ENCODE peak calls at places on chromosomes 13 and 19, in seven cellular contexts. F is AG09309, Z is Peyer's patch, O is Caco-2, M is nephron progenitor cell, U is cardiac fibroblast, I is endothelial cell. P is an unnamed sample.

GRCh38 chr13:71760226-71760591 is 106.8 kb downstream of the DACH1 start:
- DNase-seq in F (no peak), Z (no peak), O (no peak), M (peak; percentile 4), U (no peak), I (no peak), P (no peak)

GRCh38 chr19:46660008-46660517 is 919 bp downstream of the DACT3 start:
- DNase-seq in F (no peak), Z (no peak), O (no peak), M (peak; percentile 65), U (no peak), I (no peak), P (no peak)

GRCh38 chr13:67829641-67830040 is 599.5 kb upstream of the PCDH9 start:
- DNase-seq in F (no peak), Z (no peak), O (no peak), M (no peak), U (no peak), I (no peak), P (no peak)

GRCh38 chr13:33639640-33640080 is 178.3 kb upstream of the RFC3 start:
- DNase-seq in F (no peak), Z (no peak), O (no peak), M (no peak), U (no peak), I (no peak), P (no peak)

GRCh38 chr13:91922969-91923592 is 524.7 kb downstream of the GPC5 start:
- DNase-seq in F (no peak), Z (no peak), O (no peak), M (no peak), U (no peak), I (no peak), P (no peak)

GRCh38 chr13:67123165-67123564 is 107.0 kb downstream of the PCDH9 start:
- DNase-seq in F (no peak), Z (no peak), O (no peak), M (no peak), U (no peak), I (no peak), P (no peak)

GRCh38 chr13:43303040-43303729 is 279.8 kb downstream of the DNAJC15 start:
- DNase-seq in F (no peak), Z (no peak), O (peak; percentile 75), M (peak; percentile 44), U (peak; percentile 66), I (peak; percentile 59), P (no peak)

GRCh38 chr13:97757807-97758206 is 195.7 kb upstream of the IPO5 start:
- DNase-seq in F (no peak), Z (no peak), O (no peak), M (no peak), U (peak; percentile 60), I (no peak), P (no peak)

GRCh38 chr19:33580026-33580644 is 41.6 kb upstream of the CHST8 start:
- DNase-seq in F (no peak), Z (no peak), O (no peak), M (no peak), U (no peak), I (no peak), P (no peak)

GRCh38 chr13:65339236-65339635 is 1890.9 kb downstream of the PCDH9 start:
- DNase-seq in F (no peak), Z (no peak), O (no peak), M (no peak), U (no peak), I (no peak), P (no peak)

GRCh38 chr13:60001892-60002291 is 161.8 kb downstream of the DIAPH3 start:
- DNase-seq in F (no peak), Z (no peak), O (no peak), M (no peak), U (peak; percentile 7), I (no peak), P (no peak)

GRCh38 chr19:36115453-36116343 is at the start of gene TBCB:
- DNase-seq in F (no peak), Z (peak; percentile 95), O (no peak), M (peak; percentile 75), U (peak; percentile 39), I (peak; percentile 39), P (no peak)

GRCh38 chr13:73146705-73147104 is 87.9 kb downstream of the KLF5 start:
- DNase-seq in F (no peak), Z (no peak), O (no peak), M (no peak), U (peak; percentile 40), I (no peak), P (no peak)

GRCh38 chr13:110109910-110110309 is 197.0 kb downstream of the COL4A1 start:
- DNase-seq in F (peak; percentile 80), Z (no peak), O (no peak), M (no peak), U (peak; percentile 90), I (no peak), P (no peak)

GRCh38 chr19:54517483-54517882 is 14.9 kb downstream of the LAIR2 start:
- DNase-seq in F (no peak), Z (peak; percentile 57), O (peak; percentile 81), M (peak; percentile 72), U (peak; percentile 48), I (peak; percentile 19), P (peak; percentile 68)

GRCh38 chr19:1067341-1068103 is 555 bp downstream of the ARHGAP45 start:
- DNase-seq in F (no peak), Z (peak; percentile 55), O (no peak), M (no peak), U (no peak), I (no peak), P (peak; percentile 80)

GRCh38 chr13:113804017-113804702 is 45.1 kb downstream of the TMEM255B start:
- DNase-seq in F (no peak), Z (no peak), O (no peak), M (no peak), U (no peak), I (no peak), P (no peak)

GRCh38 chr13:114339779-114340534 is 25.7 kb downstream of the CHAMP1 start:
- DNase-seq in F (no peak), Z (peak; percentile 74), O (peak; percentile 32), M (no peak), U (peak; percentile 59), I (no peak), P (peak; percentile 61)

GRCh38 chr13:67509039-67509438 is 278.9 kb upstream of the PCDH9 start:
- DNase-seq in F (no peak), Z (no peak), O (no peak), M (no peak), U (no peak), I (no peak), P (no peak)

GRCh38 chr19:16204005-16204294 is 6.2 kb downstream of the AP1M1 start:
- DNase-seq in F (no peak), Z (no peak), O (no peak), M (no peak), U (no peak), I (no peak), P (no peak)

GRCh38 chr19:4380254-4380727 is 20.1 kb downstream of the SH3GL1 start:
- DNase-seq in F (no peak), Z (peak; percentile 85), O (no peak), M (no peak), U (no peak), I (no peak), P (no peak)

GRCh38 chr13:111210945-111211469 is 95.9 kb downstream of the ARHGEF7 start:
- DNase-seq in F (no peak), Z (no peak), O (no peak), M (no peak), U (no peak), I (no peak), P (no peak)

DNA sequence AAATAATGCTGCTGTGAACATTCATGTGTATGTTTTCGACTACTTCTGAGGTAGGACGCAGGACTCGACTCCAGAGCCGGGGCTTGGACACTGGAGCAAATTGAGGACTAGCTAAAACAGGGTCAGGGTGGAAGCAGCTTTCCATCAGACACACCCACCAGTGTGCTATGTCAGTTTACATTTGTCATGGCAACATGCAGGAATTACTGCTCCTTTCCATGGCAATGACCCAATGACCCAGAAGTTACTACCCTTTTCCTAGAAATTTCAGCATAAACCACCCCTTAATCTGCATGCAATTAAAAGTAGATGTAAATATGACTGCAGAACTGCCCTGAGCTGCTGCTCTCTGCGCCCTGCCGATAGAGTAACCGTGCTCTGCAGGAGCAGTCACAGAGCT is 61.5 kb upstream of the ZNF599 start:
- DNase-seq in F (no peak), Z (no peak), O (no peak), M (no peak), U (no peak), I (no peak), P (no peak)
- TF ChIP-seq CTCF in F (no peak), Z (no peak), O (no peak), M (no peak), U (no peak), I (no peak), P (no peak)

GRCh38 chr19:19513671-19514070 is 1.7 kb downstream of the TSSK6 start:
- DNase-seq in F (no peak), Z (no peak), O (no peak), M (no peak), U (no peak), I (no peak), P (no peak)

GRCh38 chr19:19514881-19515763 is at the start of gene TSSK6:
- DNase-seq in F (no peak), Z (no peak), O (no peak), M (no peak), U (no peak), I (no peak), P (no peak)

GRCh38 chr19:19514215-19514633 is 1.1 kb downstream of the TSSK6 start:
- DNase-seq in F (no peak), Z (no peak), O (no peak), M (no peak), U (peak; percentile 61), I (no peak), P (no peak)

GRCh38 chr19:19515764-19516519 is at the start of gene NDUFA13:
- DNase-seq in F (peak; percentile 43), Z (peak; percentile 97), O (peak; percentile 94), M (peak; percentile 96), U (peak; percentile 96), I (peak; percentile 92), P (peak; percentile 98)

GRCh38 chr19:19517235-19517619 is 1.2 kb downstream of the NDUFA13 start:
- DNase-seq in F (no peak), Z (no peak), O (no peak), M (no peak), U (no peak), I (no peak), P (no peak)
- TF ChIP-seq CTCF in F (no peak), Z (no peak), O (no peak), M (no peak), U (no peak), I (no peak), P (no peak)

GRCh38 chr19:2333807-2334211 is 5.3 kb downstream of the SPPL2B start:
- DNase-seq in F (no peak), Z (no peak), O (no peak), M (no peak), U (no peak), I (no peak), P (no peak)
- TF ChIP-seq CTCF in F (no peak), Z (no peak), O (peak; percentile 20), M (no peak), U (no peak), I (no peak), P (no peak)

DNA sequence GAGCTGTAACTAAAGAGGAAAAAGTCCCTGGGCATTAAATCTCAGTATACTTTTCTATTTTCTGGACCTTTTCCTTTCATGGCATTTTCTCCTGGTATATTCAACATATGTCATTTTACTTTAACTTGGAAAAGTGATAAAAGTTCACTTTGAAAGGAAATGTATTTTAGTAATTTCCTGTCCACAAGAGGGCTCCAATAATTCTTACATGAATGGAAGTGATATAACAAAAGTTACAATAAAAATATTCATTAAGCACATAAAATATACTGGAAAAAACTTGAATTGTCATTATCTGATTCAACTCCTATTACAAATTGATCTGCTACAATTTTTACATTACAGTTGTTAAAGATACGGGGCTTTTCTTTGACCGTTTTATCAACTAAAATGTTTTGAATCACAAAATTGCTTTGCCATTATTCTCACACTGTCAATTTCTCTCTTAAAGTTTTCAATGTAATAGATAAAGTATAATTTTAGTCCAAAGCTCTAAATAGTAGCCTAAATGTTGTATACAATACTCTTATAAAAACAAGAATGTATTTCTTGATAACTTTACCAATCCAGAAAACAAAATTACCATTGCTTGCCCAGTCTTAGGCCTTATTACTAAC is 4.9 kb downstream of the UBL3 start:
- DNase-seq in F (no peak), Z (no peak), O (no peak), M (no peak), U (peak; percentile 57), I (no peak), P (no peak)
- TF ChIP-seq CTCF in F (no peak), Z (peak; percentile 40), O (peak; percentile 19), M (no peak), U (peak; percentile 14), I (no peak), P (peak; percentile 22)